ENCODE peak calls at places on chromosomes 7 and 10, in four cellular contexts. C is IMR-90, B is heart left ventricle, S is A172. L is an unnamed sample.

GRCh38 chr10:97914837-97915211 is 65.2 kb downstream of the GOLGA7B start:
- DNase-seq in C (peak; percentile 37), B (peak; percentile 81), S (peak; percentile 51), L (peak; percentile 75)

GRCh38 chr10:61612451-61612850 is 50.3 kb upstream of the CABCOCO1 start:
- DNase-seq in B (no peak), S (peak; percentile 26), C (no peak), L (no peak)

GRCh38 chr7:48781783-48782182 is 142.6 kb upstream of the CDC14C start:
- DNase-seq in C (no peak), B (no peak), S (peak; percentile 78), L (no peak)

GRCh38 chr10:113854757-113855626 is 531 bp downstream of the NHLRC2 start:
- DNase-seq in B (peak; percentile 74), C (peak; percentile 28), S (peak; percentile 44), L (peak; percentile 83)

GRCh38 chr10:84375011-84375410 is 46.6 kb downstream of the CCSER2 start:
- DNase-seq in S (peak; percentile 79), C (peak; percentile 69), B (no peak), L (peak; percentile 43)

GRCh38 chr7:149720372-149721083 is 52.9 kb downstream of the ZNF467 start:
- DNase-seq in C (no peak), B (peak; percentile 93), S (no peak), L (peak; percentile 85)

GRCh38 chr10:12481956-12482355 is 132.6 kb downstream of the CAMK1D start:
- DNase-seq in S (no peak), B (no peak), C (no peak), L (no peak)

GRCh38 chr7:117072620-117073118 is 119.4 kb downstream of the ST7 start:
- DNase-seq in B (peak; percentile 79), S (peak; percentile 50), C (peak; percentile 71), L (peak; percentile 91)

GRCh38 chr10:84076540-84077195 is 62.6 kb upstream of the GHITM start:
- DNase-seq in B (no peak), C (peak; percentile 18), S (peak; percentile 25), L (no peak)

GRCh38 chr7:90178592-90179279 is 24.5 kb downstream of the STEAP1 start:
- DNase-seq in S (peak; percentile 95), B (no peak), C (peak; percentile 67), L (no peak)

GRCh38 chr10:113385021-113385975 is 167.6 kb upstream of the HABP2 start:
- DNase-seq in C (peak; percentile 85), B (peak; percentile 91), S (peak; percentile 89), L (peak; percentile 85)

GRCh38 chr7:151228024-151228866 is 1.2 kb upstream of the ABCF2 start:
- DNase-seq in B (no peak), S (no peak), C (no peak), L (no peak)

GRCh38 chr10:88243847-88244730 is 339.0 kb downstream of the RNLS start:
- DNase-seq in C (peak; percentile 87), B (peak; percentile 90), S (no peak), L (peak; percentile 87)

GRCh38 chr7:26182283-26182682 is 18.3 kb downstream of the HNRNPA2B1 start:
- DNase-seq in C (no peak), B (no peak), S (no peak), L (peak; percentile 30)

GRCh38 chr10:88659725-88660592 is 4.3 kb upstream of the LIPF start:
- DNase-seq in S (no peak), C (peak; percentile 59), B (no peak), L (no peak)

GRCh38 chr7:151018421-151019129 is 5.7 kb downstream of the ATG9B start:
- DNase-seq in B (no peak), C (no peak), S (no peak), L (no peak)

GRCh38 chr10:93999401-93999851 is 5.7 kb downstream of the PLCE1 start:
- DNase-seq in C (peak; percentile 63), S (no peak), B (peak; percentile 71), L (no peak)

GRCh38 chr7:112182749-112183148 is 23.4 kb downstream of the DOCK4 start:
- DNase-seq in B (peak; percentile 81), S (no peak), C (no peak), L (no peak)

GRCh38 chr10:61845950-61846268 is 55.6 kb upstream of the ARID5B start:
- DNase-seq in S (no peak), C (no peak), B (no peak), L (no peak)

GRCh38 chr7:157282141-157282801 is 54.5 kb upstream of the DNAJB6 start:
- DNase-seq in C (no peak), B (no peak), S (peak; percentile 51), L (no peak)

GRCh38 chr10:72309290-72310240 is 35.8 kb downstream of the DDIT4 start:
- DNase-seq in C (peak; percentile 38), B (peak; percentile 79), S (no peak), L (no peak)

GRCh38 chr7:101201695-101202602 is 1.1 kb upstream of the MOGAT3 start:
- DNase-seq in C (no peak), S (no peak), B (no peak), L (no peak)

GRCh38 chr7:80124870-80125269 is 9.8 kb upstream of the GNAI1 start:
- DNase-seq in B (no peak), C (no peak), S (no peak), L (no peak)

GRCh38 chr7:43629857-43630256 is 46.9 kb downstream of the STK17A start:
- DNase-seq in B (no peak), C (no peak), S (no peak), L (no peak)

GRCh38 chr7:107816053-107816566 is 13.1 kb upstream of the SLC26A3 start:
- DNase-seq in B (no peak), C (no peak), S (no peak), L (no peak)

GRCh38 chr7:81025360-81025759 is 106.5 kb upstream of the SEMA3C start:
- DNase-seq in S (peak; percentile 8), C (no peak), B (no peak), L (no peak)

GRCh38 chr7:72015106-72015505 is 397.0 kb downstream of the CALN1 start:
- DNase-seq in C (no peak), S (no peak), B (no peak), L (no peak)

GRCh38 chr7:5077740-5078139 is 32.1 kb downstream of the RBAK start:
- DNase-seq in C (peak; percentile 7), S (no peak), B (no peak), L (peak; percentile 13)

L was measured in adrenal gland.